ENCODE peak calls at places on chromosomes 6 and 20, in five cellular contexts. V is tibial artery, N is K562, Y is left ventricle myocardium inferior, K is psoas muscle. P is an unnamed sample.
A peak's percentile ranks its signal among the peaks of the same experiment; 100 is the strongest.

GRCh38 chr6:9516207-9516606 is 898.7 kb downstream of the TFAP2A start:
- DNase-seq in Y (no peak), N (no peak), V (no peak), K (no peak), P (no peak)

GRCh38 chr6:14770040-14770439 is 475.8 kb upstream of the JARID2 start:
- DNase-seq in N (no peak), Y (no peak), V (no peak), K (no peak), P (no peak)

GRCh38 chr6:39273394-39273793 is 40.8 kb downstream of the KCNK17 start:
- DNase-seq in N (no peak), V (no peak), Y (no peak), K (no peak), P (peak; percentile 67)

GRCh38 chr6:32153252-32153834 is 598 bp upstream of the PPT2 start:
- DNase-seq in V (peak; percentile 78), Y (no peak), N (peak; percentile 82), K (peak; percentile 64), P (peak; percentile 71)

GRCh38 chr6:17927705-17928104 is 59.7 kb downstream of the KIF13A start:
- DNase-seq in N (no peak), Y (peak; percentile 54), V (no peak), K (no peak), P (no peak)

GRCh38 chr6:28090902-28091586 is 10.7 kb downstream of the ZNF165 start:
- DNase-seq in Y (peak; percentile 17), K (no peak), N (no peak), V (no peak), P (no peak)

GRCh38 chr6:88870728-88871330 is 92.6 kb downstream of the RNGTT start:
- DNase-seq in V (no peak), K (no peak), N (peak; percentile 75), Y (no peak), P (peak; percentile 82)

GRCh38 chr6:152391179-152391880 is 245.8 kb downstream of the SYNE1 start:
- DNase-seq in K (no peak), N (no peak), Y (no peak), V (no peak), P (no peak)

GRCh38 chr6:27575594-27576361 is 102.9 kb upstream of the ZNF184 start:
- DNase-seq in K (no peak), V (no peak), N (peak; percentile 85), Y (no peak), P (no peak)

GRCh38 chr6:68653074-68653705 is 18.1 kb downstream of the ADGRB3 start:
- DNase-seq in Y (no peak), N (peak; percentile 87), K (no peak), V (no peak), P (no peak)

GRCh38 chr6:41318648-41319565 is 16.5 kb upstream of the NCR2 start:
- DNase-seq in V (peak; percentile 81), K (peak; percentile 88), N (peak; percentile 91), Y (peak; percentile 83), P (peak; percentile 87)

GRCh38 chr6:12336121-12336971 is 46.2 kb downstream of the EDN1 start:
- DNase-seq in V (no peak), K (no peak), Y (no peak), N (no peak), P (no peak)

GRCh38 chr20:38604873-38605303 is 3.3 kb downstream of the ARHGAP40 start:
- DNase-seq in N (no peak), V (no peak), K (no peak), Y (no peak), P (no peak)

GRCh38 chr6:56482525-56482924 is 160.2 kb downstream of the DST start:
- DNase-seq in V (no peak), Y (no peak), N (no peak), K (no peak), P (no peak)

GRCh38 chr6:40848038-40848437 is 191.0 kb downstream of the UNC5CL start:
- DNase-seq in Y (no peak), N (no peak), V (no peak), K (no peak), P (no peak)

GRCh38 chr6:25002326-25003066 is 66.7 kb upstream of the RIPOR2 start:
- DNase-seq in V (no peak), K (no peak), N (no peak), Y (no peak), P (no peak)

GRCh38 chr20:37296371-37296770 is 6.9 kb downstream of the MANBAL start:
- DNase-seq in K (no peak), N (no peak), V (no peak), Y (no peak), P (no peak)

GRCh38 chr20:36591854-36592641 is 13.5 kb upstream of the RAB5IF start:
- DNase-seq in Y (no peak), K (no peak), N (peak; percentile 55), V (no peak), P (peak; percentile 35)

GRCh38 chr6:53910834-53911233 is 116.0 kb downstream of the LRRC1 start:
- DNase-seq in K (no peak), V (no peak), N (no peak), Y (no peak), P (no peak)

GRCh38 chr6:105136433-105137350 is 43.1 kb downstream of the POPDC3 start:
- DNase-seq in N (peak; percentile 10), K (peak; percentile 92), Y (peak; percentile 73), V (peak; percentile 84), P (peak; percentile 70)

GRCh38 chr20:24969203-24970029 is 20.3 kb downstream of the CST7 start:
- DNase-seq in Y (no peak), K (no peak), N (no peak), V (peak; percentile 42), P (peak; percentile 9)

GRCh38 chr20:24972341-24972740 is 20.2 kb downstream of the APMAP start:
- DNase-seq in Y (no peak), K (no peak), V (no peak), N (no peak), P (no peak)

GRCh38 chr20:24971702-24972101 is 20.8 kb downstream of the APMAP start:
- DNase-seq in K (no peak), V (peak; percentile 28), N (no peak), Y (no peak), P (no peak)

GRCh38 chr20:24970030-24970553 is 21.0 kb downstream of the CST7 start:
- DNase-seq in Y (no peak), N (no peak), K (no peak), V (no peak), P (no peak)

GRCh38 chr20:24970743-24971142 is 21.7 kb downstream of the CST7 start:
- DNase-seq in V (peak; percentile 51), K (no peak), N (no peak), Y (no peak), P (no peak)
- H3K36me3 ChIP-seq in V (peaks cover 80% of the 10 kb centered on the region), K (peaks cover 84% of the 10 kb centered on the region), N (peaks cover 39% of the 10 kb centered on the region), Y (peaks cover 89% of the 10 kb centered on the region), P (no peaks in the 10 kb centered on the region)

DNA sequence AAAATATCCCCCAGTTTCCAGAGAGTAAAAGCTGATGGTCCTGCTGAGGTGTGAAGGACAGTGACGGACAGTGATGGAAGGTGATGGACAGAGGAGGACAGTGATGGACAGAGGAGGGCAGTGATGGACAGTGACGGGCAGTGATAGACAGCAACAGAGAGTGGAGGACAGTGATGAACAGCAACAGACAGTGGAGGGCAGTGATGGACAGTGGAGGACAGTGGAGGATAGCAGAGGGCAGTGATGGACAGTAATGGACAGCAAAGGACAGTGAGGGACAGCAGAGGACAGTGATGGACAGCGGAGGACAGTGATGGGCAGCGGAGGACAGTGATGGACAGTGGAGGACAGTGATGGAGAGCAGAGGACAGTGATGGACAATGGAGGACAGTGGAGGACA is 2.7 kb upstream of the NKAIN4 start:
- DNase-seq in N (no peak), K (no peak), Y (no peak), V (no peak), P (no peak)
- TF ChIP-seq CTCF in N (no peak), K (no peak), Y (no peak), V (no peak), P (no peak)

DNA sequence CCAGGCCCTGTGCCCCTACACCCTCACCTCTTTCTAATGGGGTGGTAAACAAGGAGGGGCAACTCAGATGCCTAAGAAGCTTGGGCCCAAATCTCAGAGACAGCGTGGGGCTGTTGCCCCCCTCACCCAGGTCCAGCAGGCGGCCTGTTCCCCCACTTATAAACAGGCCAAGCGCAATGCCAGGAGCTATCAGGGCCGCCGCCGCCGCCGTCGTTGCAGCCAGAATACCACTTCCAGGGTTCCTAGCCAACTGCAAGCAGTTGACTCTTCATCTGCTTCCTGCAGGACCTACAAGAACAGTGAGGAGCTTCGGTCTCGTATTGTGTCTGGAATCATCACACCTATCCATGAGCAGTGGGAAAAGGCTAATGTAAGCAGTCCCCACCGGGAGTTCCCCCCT is 16.4 kb downstream of the PSMF1 start:
- DNase-seq in K (no peak), N (no peak), Y (no peak), V (no peak), P (no peak)
- H3K36me3 ChIP-seq in K (peaks cover 87% of the 10 kb centered on the region), N (peaks cover 84% of the 10 kb centered on the region), Y (peaks cover 89% of the 10 kb centered on the region), V (peaks cover 83% of the 10 kb centered on the region), P (peaks cover 3% of the 10 kb centered on the region)

DNA sequence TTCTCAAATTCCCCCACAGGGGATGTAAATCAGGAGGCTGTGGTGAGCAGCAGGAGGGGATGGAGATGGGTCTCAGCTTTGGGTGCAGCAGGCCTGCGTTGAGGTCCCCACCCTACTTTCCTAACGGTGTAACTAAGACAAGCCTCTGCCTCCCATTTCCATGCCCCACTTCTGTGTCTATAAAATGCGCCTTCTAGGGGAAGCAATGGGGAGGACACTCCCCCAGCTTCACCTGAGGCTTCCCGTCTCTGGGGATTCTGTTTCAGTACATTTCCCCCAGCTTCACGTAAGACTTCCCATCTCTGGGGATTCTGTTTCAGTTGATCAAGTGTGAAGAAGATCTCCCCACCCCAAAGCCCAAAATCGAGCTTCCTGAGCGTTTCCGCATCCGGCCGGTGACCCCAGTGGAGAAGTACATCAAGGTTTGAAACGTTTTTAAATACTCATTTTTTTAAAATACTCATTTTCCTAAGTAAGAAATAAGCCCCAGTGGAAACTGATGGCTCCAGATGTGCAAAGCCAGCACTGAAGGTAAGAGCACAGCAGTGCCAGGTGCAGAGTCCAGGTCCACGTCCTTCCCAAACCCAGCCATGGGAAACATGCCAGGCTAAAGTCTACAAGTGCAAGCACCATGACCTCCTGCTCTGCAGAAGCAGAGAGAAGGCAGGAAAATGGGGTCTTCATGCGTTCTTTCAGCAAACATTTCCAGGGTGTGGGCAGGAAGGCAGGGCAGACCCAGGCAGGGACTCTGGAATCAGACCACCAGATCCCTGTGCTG is 73.1 kb downstream of the ANKRD60 start:
- DNase-seq in N (no peak), V (no peak), Y (no peak), K (no peak), P (no peak)
- TF ChIP-seq CTCF in N (peak; percentile 38), V (no peak), Y (no peak), K (no peak), P (no peak)

DNA sequence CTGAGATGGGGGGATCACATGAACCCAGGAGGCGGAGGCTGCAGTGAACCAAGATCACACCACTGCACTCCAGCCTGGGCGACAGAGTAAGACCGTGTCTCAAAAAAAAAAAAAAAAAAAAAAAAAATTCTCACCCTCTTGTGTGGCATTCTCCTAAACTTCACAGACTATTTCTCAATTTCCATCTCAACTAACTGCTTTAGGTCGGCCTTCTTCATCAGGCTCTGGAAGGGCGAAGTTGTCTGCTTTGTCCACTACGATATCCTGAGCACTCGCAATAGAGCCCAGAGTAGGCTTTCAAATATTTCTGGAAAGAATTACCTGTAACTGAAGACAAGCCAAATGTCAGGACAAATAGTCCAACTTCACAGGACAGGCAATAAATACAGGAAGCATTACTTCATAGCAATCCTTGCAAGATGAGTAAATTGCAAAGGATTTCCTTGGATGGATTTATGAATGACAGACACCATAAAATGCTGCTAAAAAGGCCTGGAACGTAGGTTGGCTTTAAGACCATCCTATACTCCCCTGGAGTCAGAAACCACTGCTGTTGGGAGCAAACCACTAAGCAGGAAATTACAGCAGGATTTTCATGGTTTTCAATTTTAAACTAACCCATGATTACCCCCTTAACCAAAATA is 116.3 kb upstream of the SLC2A12 start:
- DNase-seq in V (no peak), K (no peak), Y (no peak), N (no peak), P (no peak)
- H3K36me3 ChIP-seq in V (peaks cover 38% of the 10 kb centered on the region), K (peaks cover 51% of the 10 kb centered on the region), Y (peaks cover 55% of the 10 kb centered on the region), N (peaks cover 38% of the 10 kb centered on the region), P (no peaks in the 10 kb centered on the region)